ENCODE peak calls at places on chromosomes 3 and 15, in four cellular contexts. Z is IMR-90, J is SJSA1, G is transverse colon. O is an unnamed sample. For H3K9me3, the result is how much of the 10 kb centered on the place peaks cover.

GRCh38 chr3:126512026-126512425 is 5.5 kb downstream of the UROC1 start:
- DNase-seq in G (no peak), J (peak), Z (no peak), O (no peak)

GRCh38 chr3:71225951-71226564 is 357.5 kb downstream of the FOXP1 start:
- DNase-seq in Z (peak), J (peak), G (no peak), O (no peak)

GRCh38 chr3:13972679-13973379 is 93.0 kb upstream of the WNT7A start:
- DNase-seq in G (no peak), J (no peak), Z (no peak), O (no peak)

GRCh38 chr15:35698331-35698730 is 152.4 kb upstream of the DPH6 start:
- DNase-seq in Z (no peak), J (no peak), G (no peak), O (no peak)

GRCh38 chr3:5233026-5233425 is 45.5 kb downstream of the EDEM1 start:
- DNase-seq in J (no peak), Z (no peak), G (no peak), O (no peak)

GRCh38 chr3:179297971-179298725 is 24.7 kb upstream of the ZNF639 start:
- DNase-seq in J (no peak), G (no peak), Z (peak), O (no peak)

GRCh38 chr3:152444029-152444641 is 175.4 kb downstream of the MBNL1 start:
- DNase-seq in J (peak), Z (peak), G (no peak), O (no peak)

GRCh38 chr15:62895139-62895866 is 147.2 kb upstream of the TPM1 start:
- DNase-seq in J (peak), G (no peak), Z (peak), O (no peak)

GRCh38 chr3:124974691-124975090 is 40.1 kb upstream of the MUC13 start:
- DNase-seq in G (peak), J (no peak), Z (no peak), O (no peak)

GRCh38 chr3:61358364-61358763 is 107.1 kb upstream of the FHIT start:
- DNase-seq in Z (no peak), J (no peak), G (peak), O (peak)

GRCh38 chr3:45204136-45204535 is 22.0 kb downstream of the TMEM158 start:
- DNase-seq in Z (peak), J (peak), G (no peak), O (no peak)

GRCh38 chr3:45011756-45012441 is 14.2 kb upstream of the CLEC3B start:
- DNase-seq in Z (peak), G (peak), J (peak), O (peak)

GRCh38 chr15:29134239-29134638 is 135.4 kb downstream of the NSMCE3 start:
- DNase-seq in G (no peak), Z (no peak), J (no peak), O (no peak)

GRCh38 chr3:126999383-126999782 is 16.5 kb downstream of the PLXNA1 start:
- DNase-seq in J (no peak), G (no peak), Z (no peak), O (peak)

GRCh38 chr3:136819784-136820640 is 1.1 kb downstream of the SLC35G2 start:
- DNase-seq in Z (peak), J (peak), G (peak), O (peak)

GRCh38 chr3:157369712-157370447 is 66.8 kb upstream of the PTX3 start:
- DNase-seq in Z (no peak), G (no peak), J (no peak), O (peak)

GRCh38 chr15:60590935-60591490 is 112.1 kb upstream of the ICE2 start:
- DNase-seq in J (peak), G (peak), Z (peak), O (peak)

GRCh38 chr15:63971427-63971805 is 74.9 kb downstream of the DAPK2 start:
- DNase-seq in G (peak), Z (no peak), J (no peak), O (no peak)

GRCh38 chr3:122233109-122233952 is 49.9 kb downstream of the CASR start:
- DNase-seq in J (no peak), Z (no peak), G (peak), O (peak)

GRCh38 chr3:111998661-111999641 is at the start of gene TAGLN3:
- DNase-seq in J (no peak), Z (no peak), G (peak), O (no peak)

GRCh38 chr15:65089206-65089824 is 12.8 kb downstream of the KBTBD13 start:
- DNase-seq in J (peak), G (no peak), Z (peak), O (no peak)

GRCh38 chr15:72579814-72580213 is 74.7 kb upstream of the GOLGA6B start:
- DNase-seq in G (no peak), J (no peak), Z (no peak), O (no peak)

GRCh38 chr3:193053031-193053430 is 135.4 kb upstream of the MB21D2 start:
- DNase-seq in J (no peak), G (no peak), Z (no peak), O (no peak)

GRCh38 chr3:115245899-115246298 is 98.8 kb upstream of the ZBTB20 start:
- DNase-seq in Z (no peak), G (no peak), J (no peak), O (no peak)

GRCh38 chr3:114878119-114878839 is 268.8 kb downstream of the ZBTB20 start:
- DNase-seq in J (peak), Z (peak), G (no peak), O (no peak)

GRCh38 chr3:197186887-197187588 is 111.4 kb downstream of the DLG1 start:
- DNase-seq in G (no peak), J (peak), Z (peak), O (no peak)

GRCh38 chr15:79058260-79058850 is 32.2 kb downstream of the RASGRF1 start:
- DNase-seq in J (no peak), G (no peak), Z (no peak), O (no peak)

GRCh38 chr15:74906193-74906449 is 530 bp downstream of the FAM219B start:
- DNase-seq in Z (no peak), G (peak), J (no peak), O (peak)

GRCh38 chr3:9908286-9908685 is 5.6 kb downstream of the IL17RE start:
- DNase-seq in Z (no peak), J (no peak), G (no peak), O (no peak)

GRCh38 chr15:61681676-61682075 is 378.6 kb downstream of the VPS13C start:
- DNase-seq in J (no peak), G (no peak), Z (no peak), O (no peak)

GRCh38 chr3:105369501-105370371 is 3.0 kb downstream of the ALCAM start:
- DNase-seq in J (peak), G (peak), Z (peak), O (peak)

GRCh38 chr3:162213196-162213595 is 716.6 kb downstream of the OTOL1 start:
- DNase-seq in J (no peak), Z (no peak), G (no peak), O (no peak)

GRCh38 chr3:101695779-101696372 is 9.4 kb upstream of the RPL24 start:
- DNase-seq in G (no peak), J (peak), Z (peak), O (peak)

GRCh38 chr3:15795563-15796308 is 2.0 kb downstream of the ANKRD28 start:
- DNase-seq in G (no peak), J (peak), Z (peak), O (no peak)

GRCh38 chr3:128923607-128924385 is 44.4 kb downstream of the ACAD9 start:
- DNase-seq in Z (no peak), G (no peak), J (no peak), O (no peak)
- H3K9me3 ChIP-seq in Z (under half), G (under half), J (under half), O (under half)

DNA sequence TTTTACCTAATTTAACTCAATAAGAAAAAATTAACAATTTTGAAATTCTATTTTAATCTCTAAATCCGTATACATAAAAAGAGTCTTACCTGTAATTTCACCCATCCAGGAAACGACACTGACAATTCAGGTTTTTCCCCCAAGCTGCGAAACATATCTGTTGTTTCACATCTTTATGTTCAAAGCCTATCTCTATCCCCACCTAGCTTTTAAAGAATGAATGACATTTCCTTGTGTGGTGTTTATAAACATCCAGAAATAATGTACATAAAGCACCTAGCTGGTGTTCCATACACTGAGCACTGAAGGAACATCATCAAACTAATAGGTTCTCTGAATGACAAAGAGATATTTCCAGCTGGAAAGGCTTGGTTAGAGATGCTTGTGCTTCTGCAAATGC is 867.8 kb downstream of the SQOR start:
- DNase-seq in J (no peak), Z (no peak), G (no peak), O (no peak)
- H3K9me3 ChIP-seq in J (under half), Z (under half), G (under half), O (under half)

DNA sequence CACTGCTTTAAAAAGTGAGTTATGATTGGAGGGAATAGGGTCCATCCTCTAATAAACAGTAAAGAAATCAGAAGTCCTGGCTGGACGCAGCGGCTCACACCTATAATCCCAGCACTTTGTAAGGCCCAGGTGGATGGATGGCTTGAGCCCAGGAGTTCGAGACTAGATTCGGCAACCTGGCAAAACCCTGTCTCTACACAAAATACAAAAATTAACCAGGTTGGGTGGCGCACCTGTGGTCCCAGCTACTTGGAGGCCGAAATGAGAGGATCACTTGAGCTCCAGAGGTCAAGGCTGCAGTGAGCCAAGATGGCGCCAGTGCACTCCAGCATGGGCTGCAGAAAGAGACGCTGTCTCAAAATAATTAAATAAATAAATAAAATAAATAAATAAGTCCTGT is 171.2 kb downstream of the POTEB3 start:
- DNase-seq in G (no peak), Z (no peak), J (no peak), O (no peak)
- H3K9me3 ChIP-seq in G (under half), Z (under half), J (under half), O (under half)

GRCh38 chr15:27845535-27846369 is 253.4 kb downstream of the OCA2 start:
- DNase-seq in G (no peak), J (no peak), Z (no peak), O (no peak)
- H3K9me3 ChIP-seq in G (under half), J (under half), Z (under half), O (under half)

DNA sequence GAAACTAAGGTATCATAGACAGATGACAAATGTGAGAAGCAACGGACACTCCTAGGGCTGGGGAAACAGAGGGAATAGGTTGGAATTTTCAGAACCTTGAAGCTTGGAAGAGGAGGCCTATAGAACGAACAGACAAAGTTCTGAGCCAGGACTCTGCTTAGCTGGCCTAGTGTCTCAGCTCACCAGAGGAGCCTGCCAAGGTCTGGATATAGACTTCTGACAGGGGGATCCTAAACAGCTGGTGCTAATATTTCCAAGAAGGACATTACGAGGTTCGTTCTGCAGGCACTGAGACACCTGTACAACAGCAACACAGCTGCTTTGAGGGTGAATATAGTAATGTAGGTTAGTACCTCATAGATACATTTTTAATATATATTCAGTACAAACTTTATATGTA is 266.3 kb downstream of the CHL1 start:
- DNase-seq in J (no peak), Z (no peak), G (no peak), O (no peak)
- H3K9me3 ChIP-seq in J (under half), Z (under half), G (under half), O (under half)

GRCh38 chr15:20358066-20358780 is 183.4 kb downstream of the GOLGA6L6 start:
- DNase-seq in Z (no peak), J (no peak), G (no peak), O (no peak)

GRCh38 chr15:20356444-20357138 is 185.0 kb downstream of the GOLGA6L6 start:
- DNase-seq in J (peak), G (peak), Z (no peak), O (peak)

GRCh38 chr15:20361091-20361490 is 180.5 kb downstream of the GOLGA6L6 start:
- DNase-seq in J (no peak), Z (no peak), G (no peak), O (no peak)

GRCh38 chr15:20357139-20358065 is 184.2 kb downstream of the GOLGA6L6 start:
- DNase-seq in J (no peak), Z (no peak), G (no peak), O (no peak)

DNA sequence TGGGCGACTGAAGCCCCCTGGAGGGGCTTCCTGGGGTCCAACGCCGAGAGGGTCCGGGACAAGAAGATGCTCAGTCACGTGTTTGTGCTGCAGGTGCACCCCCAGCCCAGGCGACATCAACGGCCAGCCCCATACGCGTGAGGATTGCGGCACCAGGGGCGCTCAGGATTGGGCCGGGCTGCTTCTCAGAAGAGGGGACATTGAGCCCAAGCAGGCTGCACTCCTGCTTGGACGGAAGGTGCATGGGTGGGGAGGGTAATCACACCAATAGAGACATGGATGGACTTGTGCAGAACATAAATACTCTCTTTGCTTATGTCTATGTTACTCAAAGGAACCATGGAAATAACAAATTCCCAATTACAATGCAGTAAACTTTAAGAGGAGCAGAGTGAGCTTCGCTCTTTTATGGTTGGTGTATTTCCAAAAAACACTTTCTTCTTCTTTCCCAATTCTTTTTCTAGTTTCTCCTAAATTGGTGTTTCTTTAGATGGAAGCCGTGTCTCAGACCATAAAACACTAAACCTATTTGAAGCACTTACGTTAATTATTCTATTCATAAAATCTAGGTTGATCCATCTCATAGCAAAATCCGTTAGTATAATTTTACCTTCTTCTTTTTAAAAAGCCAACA is 182.7 kb downstream of the GOLGA6L6 start:
- DNase-seq in J (no peak), Z (no peak), G (no peak), O (no peak)
- H3K9me3 ChIP-seq in J (under half), Z (half or more), G (under half), O (under half)

GRCh38 chr15:33044598-33044997 is 149.9 kb downstream of the FMN1 start:
- DNase-seq in J (no peak), G (no peak), Z (no peak), O (no peak)
- H3K9me3 ChIP-seq in J (under half), G (under half), Z (under half), O (under half)

DNA sequence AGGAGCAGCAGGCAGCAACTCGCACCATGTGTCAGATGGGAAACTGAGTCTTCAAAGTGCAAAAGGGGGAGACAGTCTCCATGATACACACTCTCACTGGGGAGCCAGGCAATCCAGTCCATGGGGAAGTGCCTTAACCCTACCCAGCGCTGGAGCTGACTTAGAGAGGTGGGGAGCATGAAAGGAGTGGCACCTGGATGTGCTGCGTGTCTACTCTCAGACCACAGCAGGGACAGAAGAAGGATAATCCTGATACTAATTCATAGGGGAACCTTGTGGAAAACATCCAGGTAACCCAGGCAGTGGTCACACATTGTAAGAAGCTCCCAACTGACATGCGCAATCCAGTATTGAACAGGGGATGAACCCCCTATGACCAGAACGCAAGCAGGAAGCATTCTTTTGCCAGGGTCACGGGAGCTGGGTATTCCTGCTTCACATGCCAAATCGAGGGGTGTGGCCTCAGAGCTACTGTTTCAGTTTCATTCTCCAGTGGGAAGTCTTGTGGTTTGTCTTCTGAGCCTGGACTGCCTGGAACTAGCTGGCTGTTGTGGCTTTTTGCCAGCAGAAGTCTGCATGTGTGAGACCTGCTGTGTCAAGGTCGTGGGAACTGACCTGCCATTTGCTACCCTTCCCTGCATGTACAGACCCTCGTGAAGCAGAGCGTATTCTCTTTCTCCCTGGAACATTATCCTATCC is 367.6 kb upstream of the NDN start:
- DNase-seq in J (no peak), G (peak), Z (no peak), O (no peak)
- H3K9me3 ChIP-seq in J (under half), G (under half), Z (under half), O (under half)

DNA sequence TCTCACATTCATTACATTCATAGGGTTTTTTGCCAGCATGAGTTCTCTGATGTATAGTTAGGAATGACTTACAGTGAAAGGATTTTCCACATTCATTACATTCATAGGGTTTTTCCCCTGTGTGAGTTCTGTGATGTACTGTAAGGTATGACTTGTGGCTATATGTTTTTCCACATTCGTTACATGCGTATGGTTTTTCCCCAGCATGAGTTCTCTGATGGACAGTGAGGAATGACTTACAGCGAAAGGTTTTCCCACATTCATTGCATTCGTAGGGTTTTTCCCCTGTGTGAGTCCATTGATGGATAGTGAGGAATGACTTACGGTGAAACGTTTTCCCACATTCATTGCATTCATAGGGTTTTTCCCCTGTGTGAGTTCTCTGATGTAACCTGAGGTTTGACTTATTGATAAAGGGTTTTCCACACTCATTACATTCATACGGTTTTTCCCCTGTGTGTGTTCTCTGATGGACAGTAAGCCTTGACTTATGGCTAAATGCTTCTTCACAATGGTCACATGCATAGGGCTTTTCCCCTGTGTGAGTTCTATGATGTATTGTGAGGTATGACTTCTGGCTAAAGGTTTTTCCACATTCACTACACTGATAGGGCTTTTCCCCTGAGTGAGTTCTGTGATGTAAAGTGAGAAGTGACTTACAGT is 47.4 kb downstream of the ZNF717 start:
- DNase-seq in Z (peak), G (no peak), J (peak), O (no peak)
- H3K9me3 ChIP-seq in Z (half or more), G (half or more), J (under half), O (under half)